ENCODE peak calls at places on chromosome 13, in five cellular contexts. M, Y, P, L and B are unnamed samples.

GRCh38 chr13:42396501-42396900 is 124.5 kb downstream of the AKAP11 start:
- DNase-seq in M (no peak), Y (no peak), P (no peak), L (no peak), B (no peak)

GRCh38 chr13:29937836-29938235 is 87.4 kb upstream of the UBL3 start:
- DNase-seq in M (no peak), Y (peak; percentile 42), P (no peak), L (no peak), B (no peak)

GRCh38 chr13:45392811-45393210 is 25.4 kb downstream of the SLC25A30 start:
- DNase-seq in M (no peak), Y (no peak), P (no peak), L (no peak), B (no peak)

GRCh38 chr13:60745343-60745742 is 348.3 kb downstream of the TDRD3 start:
- DNase-seq in M (no peak), Y (no peak), P (no peak), L (no peak), B (no peak)

GRCh38 chr13:91946498-91947070 is 548.2 kb downstream of the GPC5 start:
- DNase-seq in M (no peak), Y (peak; percentile 78), P (no peak), L (peak; percentile 6), B (no peak)

GRCh38 chr13:78572459-78572858 is 30.9 kb downstream of the POU4F1 start:
- DNase-seq in M (no peak), Y (no peak), P (no peak), L (no peak), B (no peak)

GRCh38 chr13:32125746-32126145 is 94.2 kb downstream of the FRY start:
- DNase-seq in M (peak; percentile 69), Y (no peak), P (no peak), L (no peak), B (no peak)

GRCh38 chr13:31282741-31283455 is 83.1 kb downstream of the B3GLCT start:
- DNase-seq in M (no peak), Y (no peak), P (no peak), L (no peak), B (no peak)

GRCh38 chr13:28819748-28820098 is 416 bp upstream of the MTUS2 start:
- DNase-seq in M (peak; percentile 16), Y (peak; percentile 86), P (no peak), L (peak; percentile 74), B (no peak)

GRCh38 chr13:35994131-35994966 is 136.8 kb downstream of the DCLK1 start:
- DNase-seq in M (peak; percentile 93), Y (no peak), P (peak; percentile 68), L (peak; percentile 75), B (peak; percentile 68)

GRCh38 chr13:35961002-35961401 is 170.2 kb downstream of the DCLK1 start:
- DNase-seq in M (no peak), Y (no peak), P (no peak), L (no peak), B (no peak)

GRCh38 chr13:73368608-73369007 is 309.8 kb downstream of the KLF5 start:
- DNase-seq in M (no peak), Y (no peak), P (no peak), L (no peak), B (peak; percentile 17)

GRCh38 chr13:107476068-107476467 is 739.3 kb downstream of the LIG4 start:
- DNase-seq in M (peak; percentile 7), Y (no peak), P (no peak), L (no peak), B (no peak)

GRCh38 chr13:65497265-65497664 is 1732.9 kb downstream of the PCDH9 start:
- DNase-seq in M (peak; percentile 40), Y (no peak), P (no peak), L (no peak), B (no peak)

GRCh38 chr13:46728777-46729176 is 68.2 kb downstream of the ESD start:
- DNase-seq in M (no peak), Y (peak; percentile 78), P (no peak), L (no peak), B (no peak)

GRCh38 chr13:113029487-113030258 is 60.7 kb downstream of the MCF2L start:
- DNase-seq in M (no peak), Y (peak; percentile 81), P (peak; percentile 56), L (peak; percentile 61), B (no peak)

GRCh38 chr13:50339291-50339690 is 324.0 kb downstream of the KCNRG start:
- DNase-seq in M (no peak), Y (no peak), P (no peak), L (no peak), B (no peak)

GRCh38 chr13:39186205-39186880 is 148.1 kb downstream of the NHLRC3 start:
- DNase-seq in M (no peak), Y (no peak), P (no peak), L (no peak), B (no peak)

GRCh38 chr13:105655046-105655445 is 880.4 kb downstream of the EFNB2 start:
- DNase-seq in M (peak; percentile 43), Y (no peak), P (no peak), L (no peak), B (no peak)

GRCh38 chr13:75871059-75871458 is 234.9 kb downstream of the LMO7 start:
- DNase-seq in M (no peak), Y (no peak), P (no peak), L (no peak), B (no peak)

GRCh38 chr13:75864718-75865117 is 228.6 kb downstream of the LMO7 start:
- DNase-seq in M (peak; percentile 68), Y (no peak), P (no peak), L (no peak), B (no peak)

GRCh38 chr13:75870397-75870801 is 234.3 kb downstream of the LMO7 start:
- DNase-seq in M (peak; percentile 27), Y (peak; percentile 60), P (no peak), L (no peak), B (no peak)

GRCh38 chr13:75869981-75870380 is 233.9 kb downstream of the LMO7 start:
- DNase-seq in M (no peak), Y (no peak), P (no peak), L (no peak), B (no peak)

DNA sequence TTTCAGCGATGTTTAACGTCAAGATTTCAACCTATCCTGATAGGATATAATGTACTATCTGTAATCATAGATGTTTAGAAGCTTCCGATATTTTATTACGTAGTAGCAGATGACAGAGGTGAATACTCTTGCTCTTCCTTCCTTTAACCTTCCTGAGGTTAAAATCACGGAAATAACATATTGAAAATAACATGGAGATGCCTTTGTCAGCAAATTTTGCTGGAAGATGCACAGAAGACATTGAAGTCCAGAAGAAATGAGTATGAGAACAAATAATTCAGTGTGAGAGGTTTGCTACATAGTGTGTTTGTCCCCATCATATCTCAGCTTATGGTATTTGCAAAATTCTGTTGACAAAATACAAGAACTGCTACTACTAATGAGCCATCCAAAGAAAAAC is 231.6 kb downstream of the LMO7 start:
- DNase-seq in M (no peak), Y (no peak), P (no peak), L (no peak), B (no peak)
- TF ChIP-seq CTCF in M (no peak), Y (no peak), P (no peak), L (no peak), B (no peak)

GRCh38 chr13:95155504-95155903 is 145.7 kb downstream of the ABCC4 start:
- DNase-seq in M (no peak), Y (no peak), P (no peak), L (no peak), B (no peak)

GRCh38 chr13:95153647-95154405 is 147.4 kb downstream of the ABCC4 start:
- DNase-seq in M (peak; percentile 10), Y (peak; percentile 41), P (no peak), L (no peak), B (no peak)

GRCh38 chr13:95155093-95155492 is 146.2 kb downstream of the ABCC4 start:
- DNase-seq in M (no peak), Y (no peak), P (no peak), L (no peak), B (no peak)

GRCh38 chr13:95154441-95154886 is 146.8 kb downstream of the ABCC4 start:
- DNase-seq in M (peak; percentile 29), Y (no peak), P (no peak), L (no peak), B (peak; percentile 36)

DNA sequence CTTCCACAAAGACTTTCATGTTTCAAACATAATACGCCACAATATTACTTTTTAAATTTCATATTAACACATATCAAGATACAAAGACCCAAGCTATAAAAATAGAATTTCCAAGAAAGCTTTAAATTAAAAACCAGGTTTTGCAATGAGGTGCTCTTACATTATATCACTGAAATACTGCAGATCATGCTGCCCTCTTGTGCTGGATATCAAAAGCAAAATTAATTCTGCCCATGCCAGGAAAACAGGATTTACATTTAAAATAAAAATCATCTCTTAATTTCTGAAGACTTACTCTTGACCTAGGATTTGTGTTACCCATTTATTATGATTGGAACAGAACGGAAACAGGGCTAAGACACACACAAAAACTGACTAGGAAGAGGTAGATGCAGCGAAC is 145.0 kb downstream of the ABCC4 start:
- DNase-seq in M (peak; percentile 17), Y (no peak), P (no peak), L (no peak), B (no peak)
- TF ChIP-seq CTCF in M (peak; percentile 43), Y (peak; percentile 51), P (no peak), L (peak; percentile 43), B (no peak)

DNA sequence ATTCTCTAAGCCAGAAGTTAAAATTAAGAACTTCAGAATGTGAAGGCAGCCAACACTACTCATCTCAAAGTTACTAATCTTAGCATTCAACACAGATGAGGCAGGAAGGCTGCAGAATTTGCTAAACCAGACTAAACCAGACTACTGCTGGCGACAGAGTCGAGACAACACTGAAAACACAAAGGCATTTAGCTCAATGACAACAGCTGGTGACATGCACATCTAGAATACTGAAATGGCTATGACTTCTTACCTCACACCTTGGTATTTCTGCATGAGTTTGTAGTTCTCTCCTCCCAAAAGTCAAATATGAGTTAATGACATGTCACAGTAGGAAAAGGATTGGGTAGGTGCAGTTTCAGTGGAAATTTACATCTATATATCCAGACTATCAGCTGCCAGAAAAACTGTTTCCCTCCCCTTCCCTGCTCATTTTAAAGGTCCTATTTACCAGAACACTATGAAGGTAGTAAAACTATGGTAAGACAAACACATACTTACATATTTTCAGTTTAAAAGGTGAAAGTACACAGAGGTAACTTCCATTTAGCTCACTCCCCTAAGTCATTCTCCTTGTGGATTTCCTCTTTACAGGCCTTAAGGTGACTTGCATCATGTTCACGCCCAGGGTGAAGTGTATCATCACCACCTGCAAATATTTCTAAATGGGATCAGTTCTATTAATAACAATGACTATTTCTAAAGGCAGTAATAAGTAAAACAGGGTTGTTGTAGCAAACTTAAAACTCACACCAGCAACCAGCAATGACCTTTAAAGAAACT is 21.4 kb downstream of the FOXO1 start:
- DNase-seq in M (peak; percentile 8), Y (no peak), P (no peak), L (no peak), B (no peak)
- TF ChIP-seq CTCF in M (no peak), Y (no peak), P (no peak), L (no peak), B (no peak)

GRCh38 chr13:87999791-88000190 is 328.6 kb downstream of the SLITRK5 start:
- DNase-seq in M (no peak), Y (peak; percentile 18), P (no peak), L (no peak), B (no peak)

GRCh38 chr13:87998081-87998480 is 326.9 kb downstream of the SLITRK5 start:
- DNase-seq in M (no peak), Y (no peak), P (no peak), L (no peak), B (no peak)

GRCh38 chr13:88000787-88001186 is 329.6 kb downstream of the SLITRK5 start:
- DNase-seq in M (no peak), Y (no peak), P (no peak), L (no peak), B (no peak)

GRCh38 chr13:87999141-87999765 is 328.1 kb downstream of the SLITRK5 start:
- DNase-seq in M (peak; percentile 88), Y (no peak), P (no peak), L (no peak), B (no peak)

GRCh38 chr13:88000239-88000638 is 329.1 kb downstream of the SLITRK5 start:
- DNase-seq in M (peak; percentile 32), Y (no peak), P (no peak), L (no peak), B (no peak)
- TF ChIP-seq CTCF in M (peak; percentile 49), Y (peak; percentile 29), P (no peak), L (no peak), B (no peak)